ENCODE peak calls at places on chromosomes 7 and 10, in eight cellular contexts. J is NCI-H748 treated with DMSO at 0.1 percent for 48 hours; X is LoVo; B is non-pigmented ciliary epithelial cell; U is GM19239; L is stimulated activated CD8-positive, alpha-beta memory T cell treated with anti-CD3 and anti-CD28 coated beads, Interleukin-2, amount 100 ng/mL, for 48 hours; W is gastrocnemius medialis; O is T-helper 1 cell. A is an unnamed sample.

GRCh38 chr10:72162978-72163377 is 52.8 kb upstream of the ANAPC16 start:
- DNase-seq in J (no peak), X (no peak), B (peak; percentile 28), U (no peak), L (no peak), W (no peak), O (no peak), A (peak; percentile 81)

GRCh38 chr10:58743466-58744115 is 230.9 kb downstream of the BICC1 start:
- DNase-seq in J (peak; percentile 15), X (no peak), B (peak; percentile 69), U (no peak), L (no peak), W (no peak), O (no peak), A (peak; percentile 44)

GRCh38 chr7:20435305-20435704 is 104.6 kb downstream of the ITGB8 start:
- DNase-seq in J (no peak), X (no peak), B (peak; percentile 1), U (no peak), L (no peak), W (peak; percentile 65), O (no peak), A (no peak)

GRCh38 chr10:76133597-76134255 is 702.3 kb downstream of the LRMDA start:
- DNase-seq in J (peak; percentile 42), X (no peak), B (no peak), U (no peak), L (no peak), W (no peak), O (no peak), A (no peak)

GRCh38 chr10:92816106-92816505 is 32.2 kb upstream of the EXOC6 start:
- DNase-seq in J (no peak), X (no peak), B (no peak), U (no peak), L (no peak), W (no peak), O (no peak), A (no peak)

GRCh38 chr7:74290590-74290950 is 1.4 kb downstream of the CLIP2 start:
- DNase-seq in J (no peak), X (no peak), B (no peak), U (no peak), L (no peak), W (no peak), O (no peak), A (no peak)

GRCh38 chr10:101136007-101136707 is 5.1 kb downstream of the TLX1 start:
- DNase-seq in J (no peak), X (no peak), B (no peak), U (no peak), L (no peak), W (no peak), O (no peak), A (no peak)

GRCh38 chr10:131312261-131312801 is 810 bp upstream of the TCERG1L start:
- DNase-seq in J (no peak), X (no peak), B (no peak), U (no peak), L (no peak), W (no peak), O (no peak), A (no peak)

GRCh38 chr10:105879396-105879795 is 1238.3 kb downstream of the SORCS3 start:
- DNase-seq in J (no peak), X (no peak), B (no peak), U (no peak), L (no peak), W (no peak), O (no peak), A (peak; percentile 73)

GRCh38 chr10:66780796-66781195 is 145.0 kb upstream of the LRRTM3 start:
- DNase-seq in J (no peak), X (no peak), B (no peak), U (no peak), L (no peak), W (no peak), O (no peak), A (no peak)

GRCh38 chr7:135773451-135773850 is 24.8 kb upstream of the FAM180A start:
- DNase-seq in J (peak; percentile 97), X (no peak), B (no peak), U (no peak), L (no peak), W (no peak), O (no peak), A (no peak)

GRCh38 chr7:12477620-12478019 is 74.0 kb upstream of the VWDE start:
- DNase-seq in J (no peak), X (no peak), B (no peak), U (no peak), L (no peak), W (no peak), O (no peak), A (no peak)

GRCh38 chr10:70163448-70163847 is 6.9 kb downstream of the SAR1A start:
- DNase-seq in J (no peak), X (no peak), B (no peak), U (no peak), L (no peak), W (no peak), O (no peak), A (no peak)

GRCh38 chr7:155001756-155002410 is 1.0 kb downstream of the PAXIP1 start:
- DNase-seq in J (no peak), X (no peak), B (no peak), U (peak; percentile 7), L (no peak), W (no peak), O (no peak), A (no peak)

GRCh38 chr7:132113536-132114409 is 462.5 kb downstream of the PLXNA4 start:
- DNase-seq in J (no peak), X (no peak), B (no peak), U (no peak), L (no peak), W (no peak), O (no peak), A (peak; percentile 66)